ENCODE peak calls at places on chromosomes 4 and X, in eight cellular contexts. H is epithelial cell of esophagus, U is Caco-2, N is ovary, P is cardiac muscle cell, L is psoas muscle, M is HFFc6, T is tibial nerve. K is an unnamed sample.

GRCh38 chrX:154458954-154459829 is 1.1 kb downstream of the PLXNA3 start:
- DNase-seq in H (peak; percentile 17), U (no peak), N (no peak), P (peak; percentile 9), L (no peak), M (peak; percentile 23), T (no peak), K (no peak)

GRCh38 chr4:113893546-113893945 is 85.9 kb downstream of the ARSJ start:
- DNase-seq in H (peak; percentile 47), U (no peak), N (no peak), P (no peak), L (no peak), M (no peak), T (no peak), K (no peak)

GRCh38 chr4:24842356-24842755 is 47.0 kb downstream of the SOD3 start:
- DNase-seq in H (no peak), U (no peak), N (no peak), P (no peak), L (no peak), M (no peak), T (no peak), K (no peak)

GRCh38 chrX:153521034-153521433 is 3.6 kb downstream of the ATP2B3 start:
- DNase-seq in H (peak; percentile 15), U (no peak), N (no peak), P (no peak), L (no peak), M (no peak), T (no peak), K (no peak)

GRCh38 chr4:82652062-82652461 is 90.3 kb upstream of the TMEM150C start:
- DNase-seq in H (peak; percentile 30), U (no peak), N (no peak), P (no peak), L (no peak), M (peak; percentile 28), T (no peak), K (no peak)

GRCh38 chr4:4496604-4497372 is 45.1 kb downstream of the STX18 start:
- DNase-seq in H (no peak), U (no peak), N (peak; percentile 75), P (no peak), L (no peak), M (no peak), T (no peak), K (no peak)

GRCh38 chr4:123836919-123837605 is 440.5 kb downstream of the SPRY1 start:
- DNase-seq in H (peak; percentile 21), U (no peak), N (no peak), P (no peak), L (no peak), M (no peak), T (no peak), K (no peak)

GRCh38 chr4:161554372-161554990 is 609.3 kb downstream of the FSTL5 start:
- DNase-seq in H (peak; percentile 66), U (no peak), N (no peak), P (no peak), L (no peak), M (no peak), T (no peak), K (no peak)

GRCh38 chr4:6229095-6229494 is 28.7 kb upstream of the JAKMIP1 start:
- DNase-seq in H (no peak), U (no peak), N (no peak), P (no peak), L (no peak), M (no peak), T (no peak), K (no peak)

GRCh38 chrX:104112326-104112951 is at the start of gene ZCCHC18:
- DNase-seq in H (peak; percentile 20), U (peak; percentile 55), N (peak; percentile 68), P (peak; percentile 88), L (peak; percentile 49), M (peak; percentile 4), T (no peak), K (peak; percentile 79)

DNA sequence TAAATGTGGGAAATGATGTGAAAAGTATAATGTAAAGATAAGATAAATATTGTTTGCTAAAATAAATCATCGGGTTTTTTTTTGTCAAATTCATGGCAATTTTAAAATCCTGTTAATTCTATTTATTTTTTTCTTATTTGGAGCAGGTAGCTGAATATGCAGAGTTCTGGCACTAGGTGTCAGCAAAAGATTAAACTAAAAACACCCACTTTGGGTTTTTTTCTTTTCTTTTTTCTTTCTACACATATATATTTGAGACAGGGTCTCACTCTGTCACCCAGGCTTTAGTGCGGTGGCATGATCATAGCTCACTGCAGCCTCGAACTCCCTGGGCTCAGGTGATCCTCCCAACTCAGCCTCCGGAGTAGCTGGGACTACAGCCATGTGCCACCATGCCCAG is 6.9 kb upstream of the RAP2C start:
- DNase-seq in H (no peak), U (no peak), N (no peak), P (no peak), L (no peak), M (no peak), T (no peak), K (no peak)
- TF ChIP-seq CTCF in H (peak; percentile 40), U (peak; percentile 34), N (no peak), P (peak; percentile 36), L (peak; percentile 18), M (peak; percentile 70), T (no peak), K (peak; percentile 3)

DNA sequence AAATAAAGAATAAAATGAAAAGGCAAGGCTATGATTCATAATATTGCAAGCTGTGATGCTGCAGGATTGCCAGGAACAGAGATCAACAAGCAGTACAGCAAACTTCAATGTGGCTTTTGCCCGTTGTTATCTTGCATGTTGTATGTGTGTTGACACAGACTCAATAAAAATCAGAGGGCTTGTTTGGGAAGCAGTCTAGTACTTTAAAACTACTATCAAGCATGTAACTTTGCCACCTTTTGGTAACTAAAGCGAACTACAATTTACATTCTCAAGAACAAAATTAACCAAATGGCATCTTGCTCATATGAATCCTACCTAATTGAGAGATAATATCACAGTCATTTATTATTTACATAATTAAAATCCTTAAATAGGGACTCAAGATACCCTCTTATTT is 79.8 kb upstream of the GPM6A start:
- DNase-seq in H (peak; percentile 39), U (peak; percentile 41), N (no peak), P (peak; percentile 26), L (no peak), M (peak; percentile 1), T (no peak), K (peak; percentile 12)
- TF ChIP-seq CTCF in H (no peak), U (peak; percentile 28), N (no peak), P (peak; percentile 8), L (no peak), M (peak; percentile 57), T (no peak), K (peak; percentile 21)

DNA sequence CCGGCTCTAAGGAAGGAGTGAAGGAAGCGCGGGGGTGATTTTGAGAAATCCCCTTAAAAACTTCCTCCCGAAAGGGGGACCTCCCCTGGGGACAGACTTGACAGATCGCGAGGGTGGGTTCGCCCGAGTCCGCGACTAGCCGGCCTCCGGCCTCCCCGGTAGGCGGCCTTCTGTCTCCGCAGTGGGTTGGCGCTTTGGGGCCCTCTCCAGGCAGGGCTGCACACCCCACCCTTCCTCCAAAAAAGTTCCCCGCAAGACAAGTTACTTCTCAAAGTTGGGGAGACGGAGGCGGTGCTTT is 24.8 kb downstream of the HOPX start:
- DNase-seq in H (peak; percentile 36), U (no peak), N (no peak), P (no peak), L (peak; percentile 25), M (no peak), T (no peak), K (peak; percentile 67)
- TF ChIP-seq CTCF in H (peak; percentile 50), U (no peak), N (no peak), P (peak; percentile 31), L (peak; percentile 31), M (no peak), T (no peak), K (no peak)

DNA sequence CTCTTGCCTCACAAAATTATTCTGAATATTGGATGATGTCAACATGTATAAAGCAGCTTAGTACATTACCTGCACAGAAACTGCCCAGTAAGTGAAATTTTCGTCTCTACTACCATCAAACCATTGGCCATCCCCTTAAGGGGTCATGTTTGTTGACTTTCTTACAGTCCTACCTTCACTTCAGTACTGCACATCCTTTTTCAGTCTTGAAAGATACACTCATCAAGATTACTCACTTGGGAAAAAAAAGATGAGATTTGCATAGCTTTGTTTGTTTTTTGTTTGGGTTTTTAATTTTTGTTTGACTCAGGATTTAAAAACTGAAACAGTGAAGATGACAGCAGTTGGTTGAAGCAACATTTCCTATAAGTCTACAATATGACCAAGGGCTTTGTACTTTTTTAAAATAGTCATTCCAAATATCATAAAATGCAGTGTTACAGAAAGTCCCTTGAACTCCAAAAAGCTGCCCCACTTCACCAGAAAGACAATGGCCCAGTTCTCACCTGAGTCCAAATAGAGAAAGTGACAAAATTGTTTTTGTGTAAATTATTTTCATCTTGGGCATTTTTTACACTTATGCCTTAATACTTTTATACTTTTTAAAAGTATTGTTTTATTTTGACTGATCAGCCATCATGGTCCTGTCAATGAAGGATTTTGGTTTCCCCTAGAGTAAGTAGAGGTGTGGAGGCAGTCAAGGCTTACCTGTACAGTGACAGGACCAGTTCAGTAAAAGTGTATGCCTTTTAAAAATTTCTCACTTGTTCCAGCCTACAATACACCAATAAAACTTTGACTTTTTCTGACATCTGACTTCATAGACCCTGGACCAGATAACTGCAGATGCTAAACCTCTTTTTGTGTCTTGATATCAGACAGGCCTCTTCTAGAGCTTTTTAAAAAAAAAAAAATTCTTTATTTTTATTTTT is 59.7 kb upstream of the EDA2R start:
- DNase-seq in H (no peak), U (no peak), N (no peak), P (no peak), L (no peak), M (no peak), T (no peak), K (no peak)
- TF ChIP-seq CTCF in H (no peak), U (no peak), N (no peak), P (no peak), L (no peak), M (no peak), T (no peak), K (no peak)

GRCh38 chrX:17634542-17635207 is 102.6 kb upstream of the SCML1 start:
- DNase-seq in H (no peak), U (peak; percentile 21), N (no peak), P (no peak), L (no peak), M (no peak), T (no peak), K (no peak)

GRCh38 chrX:17633546-17633945 is 103.7 kb upstream of the SCML1 start:
- DNase-seq in H (no peak), U (no peak), N (no peak), P (no peak), L (no peak), M (no peak), T (no peak), K (no peak)

GRCh38 chrX:17632942-17633341 is 104.4 kb upstream of the SCML1 start:
- DNase-seq in H (peak; percentile 56), U (no peak), N (no peak), P (no peak), L (no peak), M (no peak), T (no peak), K (no peak)

GRCh38 chrX:17637235-17637634 is 100.1 kb upstream of the SCML1 start:
- DNase-seq in H (no peak), U (no peak), N (no peak), P (no peak), L (no peak), M (no peak), T (no peak), K (no peak)

GRCh38 chrX:17635231-17635630 is 102.1 kb upstream of the SCML1 start:
- DNase-seq in H (no peak), U (peak; percentile 77), N (no peak), P (peak; percentile 78), L (no peak), M (no peak), T (no peak), K (no peak)
- TF ChIP-seq CTCF in H (no peak), U (no peak), N (no peak), P (no peak), L (no peak), M (no peak), T (no peak), K (no peak)

K was measured in GM13976.